ENCODE peak calls at places on chromosomes 1 and 21, in five cellular contexts. J is T follicular helper cell, T is NCI-H345, R is NCI-H1694 treated with DMSO at 0.1 percent for 48 hours, Y is IMR-90. G is an unnamed sample.
A peak's percentile ranks its signal among the peaks of the same experiment; 100 is the strongest.

GRCh38 chr1:198656500-198656932 is 17.7 kb downstream of the PTPRC start:
- DNase-seq in J (peak; percentile 83), R (no peak), Y (no peak), T (no peak), G (no peak)

GRCh38 chr1:4126731-4127594 is 226.9 kb upstream of the C1orf174 start:
- DNase-seq in R (no peak), T (no peak), Y (no peak), J (no peak), G (no peak)

GRCh38 chr1:183023146-183023600 is at the start of gene LAMC1:
- DNase-seq in Y (peak; percentile 80), T (peak; percentile 80), J (no peak), R (peak; percentile 86), G (peak; percentile 59)

GRCh38 chr1:199612976-199613774 is 414.3 kb upstream of the NR5A2 start:
- DNase-seq in J (no peak), R (no peak), Y (peak; percentile 1), T (no peak), G (no peak)

GRCh38 chr21:25149022-25149421 is 458.3 kb downstream of the MRPL39 start:
- DNase-seq in Y (no peak), T (no peak), R (no peak), J (no peak), G (no peak)

GRCh38 chr1:173342766-173343165 is 134.4 kb upstream of the PRDX6 start:
- DNase-seq in J (no peak), Y (no peak), T (no peak), R (no peak), G (no peak)

GRCh38 chr1:204669579-204669978 is 16.0 kb downstream of the LRRN2 start:
- DNase-seq in R (no peak), J (no peak), T (no peak), Y (no peak), G (no peak)

GRCh38 chr1:9719978-9720722 is 68.6 kb downstream of the PIK3CD start:
- DNase-seq in J (no peak), Y (no peak), R (no peak), T (no peak), G (no peak)

GRCh38 chr21:42556960-42557359 is 43.3 kb downstream of the SLC37A1 start:
- DNase-seq in R (no peak), J (no peak), T (no peak), Y (no peak), G (no peak)

GRCh38 chr1:102184477-102184876 is 187.8 kb upstream of the OLFM3 start:
- DNase-seq in J (no peak), R (no peak), T (no peak), Y (no peak), G (no peak)

GRCh38 chr21:17491716-17492414 is 21.0 kb upstream of the CXADR start:
- DNase-seq in Y (peak; percentile 99), T (no peak), R (no peak), J (no peak), G (peak; percentile 64)

GRCh38 chr1:113057006-113057405 is 16.0 kb upstream of the LRIG2 start:
- DNase-seq in Y (no peak), R (no peak), J (no peak), T (no peak), G (no peak)

GRCh38 chr1:208207388-208208131 is 36.6 kb downstream of the PLXNA2 start:
- DNase-seq in J (no peak), Y (peak; percentile 94), T (peak; percentile 82), R (no peak), G (peak; percentile 87)

GRCh38 chr1:182615468-182616129 is 11.4 kb upstream of the RGS16 start:
- DNase-seq in J (peak; percentile 26), T (peak; percentile 66), Y (no peak), R (peak; percentile 72), G (no peak)

GRCh38 chr1:28862571-28863403 is 50.8 kb downstream of the OPRD1 start:
- DNase-seq in J (no peak), R (no peak), Y (no peak), T (no peak), G (no peak)

GRCh38 chr1:235450886-235451457 is 53.3 kb downstream of the B3GALNT2 start:
- DNase-seq in Y (no peak), R (no peak), J (no peak), T (no peak), G (no peak)